ENCODE peak calls at places on chromosome 14, in seven cellular contexts. One of them, this sample, is unnamed.
A peak's percentile ranks its signal among the peaks of the same experiment; 100 is the strongest.

GRCh38 chr14:69685716-69686115 is 74.3 kb downstream of the SUSD6 start:
- DNase-seq in activated T-helper 1 cell treated with anti-CD3 and anti-CD28 coated beads, Interleukin-2, amount 50 U/mL, for 16 hours: no peak
- DNase-seq in foreskin fibroblast: peak; percentile 57
- DNase-seq in CD4-positive, alpha-beta T cell: no peak
- DNase-seq in Daoy: peak; percentile 70
- DNase-seq in erythroblast: peak; percentile 50
- DNase-seq in psoas muscle: peak; percentile 87
- DNase-seq in this sample: peak; percentile 88

GRCh38 chr14:89370781-89371180 is 46.3 kb downstream of the FOXN3 start:
- DNase-seq in Daoy: no peak
- DNase-seq in psoas muscle: no peak
- DNase-seq in foreskin fibroblast: peak; percentile 19
- DNase-seq in CD4-positive, alpha-beta T cell: no peak
- DNase-seq in activated T-helper 1 cell treated with anti-CD3 and anti-CD28 coated beads, Interleukin-2, amount 50 U/mL, for 16 hours: no peak
- DNase-seq in erythroblast: no peak
- DNase-seq in this sample: no peak

GRCh38 chr14:21840765-21841164 is 167.1 kb upstream of the OR4E1 start:
- DNase-seq in activated T-helper 1 cell treated with anti-CD3 and anti-CD28 coated beads, Interleukin-2, amount 50 U/mL, for 16 hours: no peak
- DNase-seq in Daoy: peak; percentile 15
- DNase-seq in foreskin fibroblast: no peak
- DNase-seq in psoas muscle: no peak
- DNase-seq in CD4-positive, alpha-beta T cell: no peak
- DNase-seq in erythroblast: peak; percentile 9
- DNase-seq in this sample: no peak

GRCh38 chr14:69303086-69303485 is 43.1 kb downstream of the GALNT16 start:
- DNase-seq in psoas muscle: no peak
- DNase-seq in foreskin fibroblast: no peak
- DNase-seq in Daoy: no peak
- DNase-seq in erythroblast: no peak
- DNase-seq in activated T-helper 1 cell treated with anti-CD3 and anti-CD28 coated beads, Interleukin-2, amount 50 U/mL, for 16 hours: no peak
- DNase-seq in CD4-positive, alpha-beta T cell: no peak
- DNase-seq in this sample: no peak

GRCh38 chr14:65329911-65330310 is 82.6 kb upstream of the FUT8 start:
- DNase-seq in erythroblast: peak; percentile 44
- DNase-seq in Daoy: no peak
- DNase-seq in activated T-helper 1 cell treated with anti-CD3 and anti-CD28 coated beads, Interleukin-2, amount 50 U/mL, for 16 hours: no peak
- DNase-seq in psoas muscle: no peak
- DNase-seq in foreskin fibroblast: no peak
- DNase-seq in CD4-positive, alpha-beta T cell: no peak
- DNase-seq in this sample: no peak

GRCh38 chr14:66495214-66496098 is 9.3 kb downstream of the CCDC196 start:
- DNase-seq in foreskin fibroblast: peak; percentile 82
- DNase-seq in psoas muscle: no peak
- DNase-seq in CD4-positive, alpha-beta T cell: peak; percentile 30
- DNase-seq in erythroblast: peak; percentile 68
- DNase-seq in Daoy: peak; percentile 70
- DNase-seq in activated T-helper 1 cell treated with anti-CD3 and anti-CD28 coated beads, Interleukin-2, amount 50 U/mL, for 16 hours: no peak
- DNase-seq in this sample: peak; percentile 92

GRCh38 chr14:94375552-94376107 is 12.8 kb downstream of the SERPINA1 start:
- DNase-seq in Daoy: no peak
- DNase-seq in erythroblast: no peak
- DNase-seq in psoas muscle: no peak
- DNase-seq in CD4-positive, alpha-beta T cell: no peak
- DNase-seq in activated T-helper 1 cell treated with anti-CD3 and anti-CD28 coated beads, Interleukin-2, amount 50 U/mL, for 16 hours: no peak
- DNase-seq in foreskin fibroblast: no peak
- DNase-seq in this sample: no peak

GRCh38 chr14:64388533-64389243 is 535 bp downstream of the MTHFD1 start:
- DNase-seq in CD4-positive, alpha-beta T cell: peak; percentile 4
- DNase-seq in psoas muscle: no peak
- DNase-seq in erythroblast: no peak
- DNase-seq in Daoy: peak; percentile 45
- DNase-seq in foreskin fibroblast: peak; percentile 50
- DNase-seq in activated T-helper 1 cell treated with anti-CD3 and anti-CD28 coated beads, Interleukin-2, amount 50 U/mL, for 16 hours: no peak
- DNase-seq in this sample: peak; percentile 45

GRCh38 chr14:71625175-71625574 is 307.1 kb upstream of the RGS6 start:
- DNase-seq in psoas muscle: no peak
- DNase-seq in CD4-positive, alpha-beta T cell: no peak
- DNase-seq in Daoy: no peak
- DNase-seq in erythroblast: no peak
- DNase-seq in foreskin fibroblast: no peak
- DNase-seq in activated T-helper 1 cell treated with anti-CD3 and anti-CD28 coated beads, Interleukin-2, amount 50 U/mL, for 16 hours: no peak
- DNase-seq in this sample: no peak

GRCh38 chr14:61453103-61453767 is 131.9 kb downstream of the PRKCH start:
- DNase-seq in Daoy: no peak
- DNase-seq in erythroblast: no peak
- DNase-seq in CD4-positive, alpha-beta T cell: no peak
- DNase-seq in psoas muscle: no peak
- DNase-seq in foreskin fibroblast: no peak
- DNase-seq in activated T-helper 1 cell treated with anti-CD3 and anti-CD28 coated beads, Interleukin-2, amount 50 U/mL, for 16 hours: no peak
- DNase-seq in this sample: no peak

GRCh38 chr14:71720978-71721624 is 211.1 kb upstream of the RGS6 start:
- DNase-seq in Daoy: peak; percentile 76
- DNase-seq in activated T-helper 1 cell treated with anti-CD3 and anti-CD28 coated beads, Interleukin-2, amount 50 U/mL, for 16 hours: no peak
- DNase-seq in CD4-positive, alpha-beta T cell: no peak
- DNase-seq in foreskin fibroblast: peak; percentile 88
- DNase-seq in erythroblast: peak; percentile 60
- DNase-seq in psoas muscle: no peak
- DNase-seq in this sample: peak; percentile 54

GRCh38 chr14:95485222-95485819 is 31.1 kb downstream of the SYNE3 start:
- DNase-seq in foreskin fibroblast: no peak
- DNase-seq in CD4-positive, alpha-beta T cell: no peak
- DNase-seq in activated T-helper 1 cell treated with anti-CD3 and anti-CD28 coated beads, Interleukin-2, amount 50 U/mL, for 16 hours: no peak
- DNase-seq in erythroblast: no peak
- DNase-seq in psoas muscle: no peak
- DNase-seq in Daoy: no peak
- DNase-seq in this sample: no peak

GRCh38 chr14:22556021-22556989 is 32.7 kb downstream of the DAD1 start:
- DNase-seq in foreskin fibroblast: peak; percentile 54
- DNase-seq in CD4-positive, alpha-beta T cell: peak; percentile 96
- DNase-seq in psoas muscle: peak; percentile 71
- DNase-seq in activated T-helper 1 cell treated with anti-CD3 and anti-CD28 coated beads, Interleukin-2, amount 50 U/mL, for 16 hours: peak; percentile 92
- DNase-seq in Daoy: peak; percentile 97
- DNase-seq in erythroblast: peak; percentile 56
- DNase-seq in this sample: no peak

GRCh38 chr14:58104808-58105207 is 47.2 kb downstream of the ARMH4 start:
- DNase-seq in Daoy: peak; percentile 33
- DNase-seq in foreskin fibroblast: peak; percentile 67
- DNase-seq in activated T-helper 1 cell treated with anti-CD3 and anti-CD28 coated beads, Interleukin-2, amount 50 U/mL, for 16 hours: no peak
- DNase-seq in psoas muscle: no peak
- DNase-seq in erythroblast: no peak
- DNase-seq in CD4-positive, alpha-beta T cell: no peak
- DNase-seq in this sample: no peak

GRCh38 chr14:101707863-101708620 is 53.5 kb upstream of the PPP2R5C start:
- DNase-seq in activated T-helper 1 cell treated with anti-CD3 and anti-CD28 coated beads, Interleukin-2, amount 50 U/mL, for 16 hours: no peak
- DNase-seq in Daoy: no peak
- DNase-seq in CD4-positive, alpha-beta T cell: no peak
- DNase-seq in erythroblast: no peak
- DNase-seq in foreskin fibroblast: no peak
- DNase-seq in psoas muscle: no peak
- DNase-seq in this sample: no peak

GRCh38 chr14:99879401-99880295 is 86.4 kb downstream of the EML1 start:
- DNase-seq in activated T-helper 1 cell treated with anti-CD3 and anti-CD28 coated beads, Interleukin-2, amount 50 U/mL, for 16 hours: no peak
- DNase-seq in Daoy: peak; percentile 72
- DNase-seq in CD4-positive, alpha-beta T cell: no peak
- DNase-seq in erythroblast: no peak
- DNase-seq in psoas muscle: no peak
- DNase-seq in foreskin fibroblast: peak; percentile 84
- DNase-seq in this sample: no peak

GRCh38 chr14:80275208-80275850 is 64.0 kb upstream of the DIO2 start:
- DNase-seq in psoas muscle: no peak
- DNase-seq in activated T-helper 1 cell treated with anti-CD3 and anti-CD28 coated beads, Interleukin-2, amount 50 U/mL, for 16 hours: no peak
- DNase-seq in foreskin fibroblast: peak; percentile 8
- DNase-seq in CD4-positive, alpha-beta T cell: no peak
- DNase-seq in erythroblast: no peak
- DNase-seq in Daoy: no peak
- DNase-seq in this sample: no peak

GRCh38 chr14:96267336-96267735 is 11.3 kb downstream of the BDKRB1 start:
- DNase-seq in foreskin fibroblast: peak; percentile 95
- DNase-seq in CD4-positive, alpha-beta T cell: no peak
- DNase-seq in activated T-helper 1 cell treated with anti-CD3 and anti-CD28 coated beads, Interleukin-2, amount 50 U/mL, for 16 hours: no peak
- DNase-seq in erythroblast: no peak
- DNase-seq in Daoy: peak; percentile 75
- DNase-seq in psoas muscle: no peak
- DNase-seq in this sample: peak; percentile 96

GRCh38 chr14:94293578-94293924 is 483 bp upstream of the SERPINA10 start:
- DNase-seq in psoas muscle: no peak
- DNase-seq in activated T-helper 1 cell treated with anti-CD3 and anti-CD28 coated beads, Interleukin-2, amount 50 U/mL, for 16 hours: no peak
- DNase-seq in CD4-positive, alpha-beta T cell: no peak
- DNase-seq in foreskin fibroblast: no peak
- DNase-seq in Daoy: no peak
- DNase-seq in erythroblast: no peak
- DNase-seq in this sample: no peak

GRCh38 chr14:95486875-95487668 is 29.4 kb downstream of the SYNE3 start:
- DNase-seq in activated T-helper 1 cell treated with anti-CD3 and anti-CD28 coated beads, Interleukin-2, amount 50 U/mL, for 16 hours: no peak
- DNase-seq in erythroblast: no peak
- DNase-seq in CD4-positive, alpha-beta T cell: no peak
- DNase-seq in Daoy: no peak
- DNase-seq in psoas muscle: no peak
- DNase-seq in foreskin fibroblast: no peak
- DNase-seq in this sample: no peak